ENCODE peak calls at places on chromosomes 16 and 17, in five cellular contexts. L, C, P, Q and V are unnamed samples.

GRCh38 chr17:73393381-73393780 is 81.6 kb upstream of the CDC42EP4 start:
- DNase-seq in L (no peak), P (no peak), Q (no peak), C (no peak), V (no peak)

GRCh38 chr17:52106070-52106469 is 52.4 kb downstream of the CA10 start:
- DNase-seq in P (no peak), L (no peak), Q (no peak), C (no peak), V (no peak)

GRCh38 chr17:1684307-1685189 is at the start of gene PRPF8:
- DNase-seq in C (peak; percentile 98), P (peak; percentile 99), Q (peak; percentile 98), L (peak; percentile 96), V (peak; percentile 91)

GRCh38 chr17:32876414-32877163 is at the start of gene MYO1D:
- DNase-seq in C (peak; percentile 86), L (no peak), Q (no peak), P (peak; percentile 85), V (no peak)

GRCh38 chr17:15934866-15935265 is 10.1 kb upstream of the ADORA2B start:
- DNase-seq in Q (no peak), L (no peak), P (no peak), C (no peak), V (no peak)

GRCh38 chr17:77489898-77490265 is 349.1 kb downstream of the SEC14L1 start:
- DNase-seq in C (no peak), P (peak; percentile 84), Q (peak; percentile 68), L (peak; percentile 33), V (no peak)

GRCh38 chr17:27762527-27763305 is 37.6 kb downstream of the NOS2 start:
- DNase-seq in C (peak; percentile 68), L (no peak), Q (peak; percentile 31), P (peak; percentile 29), V (no peak)

GRCh38 chr17:41987642-41988041 is 21.0 kb downstream of the CNP start:
- DNase-seq in P (no peak), Q (no peak), L (no peak), C (no peak), V (no peak)

GRCh38 chr17:74354123-74354522 is 7.5 kb downstream of the BTBD17 start:
- DNase-seq in L (no peak), Q (no peak), C (peak; percentile 91), P (peak; percentile 84), V (no peak)

GRCh38 chr17:77363821-77364361 is 223.1 kb downstream of the SEC14L1 start:
- DNase-seq in P (no peak), L (no peak), C (no peak), Q (peak; percentile 50), V (no peak)

GRCh38 chr17:31130286-31131224 is 35.8 kb downstream of the NF1 start:
- DNase-seq in Q (peak; percentile 53), L (no peak), C (peak; percentile 37), P (peak; percentile 84), V (no peak)

GRCh38 chr17:74519951-74520553 is 11.2 kb downstream of the CD300LB start:
- DNase-seq in Q (no peak), P (no peak), L (no peak), C (no peak), V (no peak)

GRCh38 chr17:17985555-17985954 is 12.9 kb downstream of the DRC3 start:
- DNase-seq in Q (peak; percentile 16), P (no peak), L (no peak), C (peak; percentile 52), V (no peak)

GRCh38 chr17:34797724-34798123 is 163.5 kb downstream of the CCT6B start:
- DNase-seq in L (no peak), C (peak; percentile 91), P (peak; percentile 30), Q (peak; percentile 14), V (no peak)

GRCh38 chr17:27598337-27599050 is 32.5 kb upstream of the LGALS9 start:
- DNase-seq in Q (no peak), C (no peak), P (no peak), L (no peak), V (no peak)

GRCh38 chr17:82713015-82713723 is 3.3 kb upstream of the FN3KRP start:
- DNase-seq in C (no peak), Q (no peak), P (no peak), L (no peak), V (no peak)

GRCh38 chr17:47733047-47733413 is at the start of gene TBX21:
- DNase-seq in P (peak; percentile 63), L (no peak), C (peak; percentile 90), Q (peak; percentile 13), V (no peak)
- H3K4me3 ChIP-seq in P (no peak within 1 kb of the TSS), L (peak within 1 kb of the TSS; percentile 67), C (peak within 1 kb of the TSS; percentile 63), Q (no peak within 1 kb of the TSS), V (no peak within 1 kb of the TSS)

GRCh38 chr16:10312023-10312422 is 73.8 kb upstream of the ATF7IP2 start:
- DNase-seq in Q (no peak), P (no peak), L (no peak), C (no peak), V (no peak)

GRCh38 chr16:10317425-10318001 is 68.3 kb upstream of the ATF7IP2 start:
- DNase-seq in L (no peak), Q (no peak), C (no peak), P (no peak), V (no peak)

GRCh38 chr16:10312784-10313724 is 72.8 kb upstream of the ATF7IP2 start:
- DNase-seq in P (peak; percentile 11), Q (no peak), C (no peak), L (no peak), V (no peak)

GRCh38 chr16:10314317-10314716 is 71.5 kb upstream of the ATF7IP2 start:
- DNase-seq in P (no peak), C (no peak), L (no peak), Q (no peak), V (no peak)

GRCh38 chr16:10314811-10315210 is 71.0 kb upstream of the ATF7IP2 start:
- DNase-seq in P (no peak), C (no peak), Q (peak; percentile 38), L (no peak), V (no peak)
- TF ChIP-seq CTCF in P (no peak), C (no peak), Q (no peak), L (no peak), V (no peak)

GRCh38 chr16:83967091-83967490 is 953 bp upstream of the NECAB2 start:
- DNase-seq in L (no peak), P (no peak), Q (no peak), C (no peak), V (no peak)

GRCh38 chr16:83968891-83969672 is 1.0 kb downstream of the NECAB2 start:
- DNase-seq in C (peak; percentile 62), L (no peak), P (no peak), Q (no peak), V (no peak)

GRCh38 chr16:83966153-83966696 is 1.8 kb upstream of the NECAB2 start:
- DNase-seq in P (no peak), L (no peak), Q (no peak), C (peak; percentile 41), V (no peak)

GRCh38 chr16:83968483-83968865 is 430 bp downstream of the NECAB2 start:
- DNase-seq in P (no peak), Q (no peak), C (no peak), L (no peak), V (no peak)

DNA sequence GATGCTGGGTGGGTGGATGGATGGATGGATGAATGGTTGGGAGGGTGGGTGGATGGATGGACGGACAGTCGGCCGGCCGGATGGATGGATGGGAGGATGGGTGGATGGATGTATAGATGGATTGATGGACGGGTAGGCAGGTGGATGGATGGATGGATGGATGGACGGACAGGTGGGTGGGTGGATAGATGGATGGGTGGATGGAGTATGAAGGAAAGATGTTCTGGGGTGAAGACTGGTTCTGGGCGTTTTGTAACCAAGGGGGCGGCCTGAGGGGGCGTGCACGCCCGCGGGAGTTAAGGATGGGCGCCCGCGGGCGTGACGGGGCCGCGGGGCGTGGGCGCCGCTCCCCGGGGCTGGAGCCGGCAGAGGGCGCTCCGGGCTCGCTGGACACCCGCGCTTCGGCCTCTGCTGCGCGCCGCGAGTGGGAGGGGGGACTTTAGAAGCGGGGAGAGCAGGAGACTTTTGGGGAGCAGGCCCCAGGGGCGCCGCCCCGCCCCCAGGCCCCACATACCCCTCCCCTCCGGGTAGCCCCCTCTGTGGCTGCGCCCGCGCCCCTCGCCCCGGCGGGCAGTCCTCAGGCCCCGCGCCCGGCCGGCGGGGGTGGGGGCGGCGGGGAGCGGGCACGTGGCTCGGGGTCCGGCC is at the start of gene NECAB2:
- DNase-seq in L (no peak), Q (peak; percentile 47), C (peak; percentile 56), P (peak; percentile 38), V (no peak)
- H3K4me3 ChIP-seq in L (peak within 1 kb of the TSS; percentile 54), Q (peak within 1 kb of the TSS; percentile 33), C (peak within 1 kb of the TSS; percentile 68), P (no peak within 1 kb of the TSS), V (peak within 1 kb of the TSS; percentile 36)

DNA sequence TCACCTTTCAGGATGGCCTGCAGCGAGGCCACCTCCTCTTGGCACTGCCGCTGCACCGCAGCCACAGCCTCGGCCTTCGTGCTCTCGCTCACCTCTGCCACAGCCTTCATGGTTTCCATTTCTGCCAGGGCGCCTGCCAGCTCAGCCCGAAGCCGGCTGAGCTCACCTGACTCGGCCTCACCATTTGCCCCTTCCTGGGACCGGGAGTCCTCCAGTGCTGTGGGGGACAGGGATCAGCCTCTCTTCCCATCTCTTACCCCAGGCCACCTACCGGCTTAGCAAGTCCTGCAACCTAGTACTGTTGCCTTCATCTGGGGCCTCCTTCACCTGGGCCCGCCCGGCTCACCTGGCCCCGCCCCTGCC is 658 bp downstream of the RABEP2 start:
- DNase-seq in Q (no peak), P (no peak), C (no peak), L (no peak), V (no peak)
- TF ChIP-seq CTCF in Q (no peak), P (peak; percentile 47), C (peak; percentile 27), L (no peak), V (no peak)

DNA sequence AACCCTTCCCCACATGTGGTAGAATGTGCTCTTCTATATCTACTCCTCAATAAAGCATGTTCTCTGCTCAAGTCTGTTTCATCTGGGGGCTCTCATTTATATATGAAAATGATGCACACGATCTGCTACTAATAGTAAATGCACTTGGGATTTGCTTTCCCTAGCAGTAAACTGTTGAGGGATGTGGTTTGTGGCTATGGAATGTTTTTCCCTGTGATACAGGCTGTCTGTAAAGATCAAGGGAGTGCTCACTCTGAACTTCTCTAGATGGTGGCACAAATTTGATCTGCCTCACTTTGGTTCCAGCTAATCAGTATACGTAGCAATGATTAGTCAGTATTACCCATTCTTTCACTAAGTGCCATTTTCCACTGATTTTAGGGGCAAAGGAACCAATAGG is 18.8 kb downstream of the TAC4 start:
- DNase-seq in Q (no peak), P (no peak), L (no peak), C (no peak), V (no peak)
- H3K4me3 ChIP-seq in Q (no peak overlapping the region), P (no peak overlapping the region), L (no peak overlapping the region), C (no peak overlapping the region), V (no peak overlapping the region)

DNA sequence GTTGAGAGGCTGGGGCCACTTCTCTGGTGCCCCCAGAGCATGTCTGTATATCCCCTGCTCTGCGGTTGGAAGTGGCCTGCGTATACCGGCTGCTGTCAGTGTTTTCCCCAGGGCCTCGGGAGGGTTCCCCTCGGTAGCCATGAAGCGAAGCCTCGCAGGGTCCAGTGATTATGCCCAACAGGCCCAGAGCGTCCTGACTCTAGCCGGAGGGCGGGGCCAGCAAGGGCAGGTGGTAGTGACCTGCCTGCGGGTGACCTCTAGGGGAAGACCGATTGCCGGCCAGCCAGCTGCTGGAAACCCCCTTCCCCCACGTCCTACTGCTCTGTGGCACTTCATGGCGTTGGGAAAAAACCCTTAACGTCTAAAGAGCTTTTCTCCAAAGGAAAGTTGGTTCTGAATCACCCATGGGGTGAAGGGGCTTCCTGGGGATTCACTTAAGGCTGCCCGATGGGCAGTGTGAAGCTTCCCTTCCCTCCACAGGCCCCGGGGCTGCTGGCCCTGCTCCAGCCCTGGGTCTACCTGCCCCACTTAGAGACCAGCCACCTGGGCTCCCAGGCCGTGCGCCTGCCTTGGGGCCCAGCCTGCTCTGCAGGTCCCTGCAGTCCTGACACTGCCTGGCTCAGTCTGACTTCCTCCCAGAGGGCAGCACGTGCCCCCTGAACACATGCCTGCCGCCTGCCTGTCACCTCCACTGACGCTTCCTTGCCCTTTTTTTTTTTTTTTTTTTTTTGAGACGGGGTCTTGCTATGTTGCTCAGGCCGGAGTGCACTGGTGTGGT is 72.8 kb downstream of the SOCS1 start:
- DNase-seq in C (peak; percentile 56), P (no peak), Q (no peak), L (no peak), V (no peak)
- TF ChIP-seq CTCF in C (no peak), P (no peak), Q (no peak), L (no peak), V (no peak)